ENCODE peak calls at places on chromosomes 2 and 18, in four cellular contexts. K is right atrium auricular region, O is bronchial epithelial cell, S is right lobe of liver. F is an unnamed sample.

GRCh38 chr2:23412556-23413155 is 27.7 kb downstream of the KLHL29 start:
- DNase-seq in O (peak; percentile 64), S (peak; percentile 23), K (no peak), F (peak; percentile 79)

GRCh38 chr2:43766006-43766405 is 7.8 kb upstream of the DYNC2LI1 start:
- DNase-seq in O (peak; percentile 72), S (no peak), K (no peak), F (no peak)

GRCh38 chr2:151049746-151050145 is 211.9 kb downstream of the RBM43 start:
- DNase-seq in S (peak; percentile 58), O (peak; percentile 96), K (no peak), F (peak; percentile 75)

GRCh38 chr2:161166538-161167409 is 6.5 kb downstream of the TANK start:
- DNase-seq in S (no peak), O (peak; percentile 51), K (no peak), F (no peak)

GRCh38 chr2:213229814-213230213 is 54.5 kb upstream of the SPAG16 start:
- DNase-seq in S (no peak), O (no peak), K (no peak), F (peak; percentile 35)

GRCh38 chr2:239002960-239003932 is 155.4 kb downstream of the TWIST2 start:
- DNase-seq in O (peak; percentile 10), K (no peak), S (no peak), F (peak; percentile 89)

GRCh38 chr18:51621103-51621969 is 423.9 kb upstream of the MEX3C start:
- DNase-seq in K (no peak), S (no peak), O (peak; percentile 61), F (peak; percentile 63)

GRCh38 chr2:120763516-120763915 is 27.8 kb downstream of the GLI2 start:
- DNase-seq in S (peak; percentile 32), K (no peak), O (no peak), F (no peak)

GRCh38 chr18:24227976-24228660 is 89.3 kb downstream of the CABYR start:
- DNase-seq in S (no peak), K (no peak), O (no peak), F (no peak)

GRCh38 chr2:51534176-51534575 is 502.2 kb upstream of the NRXN1 start:
- DNase-seq in O (no peak), S (no peak), K (no peak), F (no peak)

GRCh38 chr2:171482308-171482707 is 40.0 kb upstream of the CYBRD1 start:
- DNase-seq in K (no peak), S (no peak), O (no peak), F (peak; percentile 16)

GRCh38 chr2:14752294-14752693 is 119.8 kb downstream of the LRATD1 start:
- DNase-seq in K (no peak), O (no peak), S (no peak), F (no peak)

DNA sequence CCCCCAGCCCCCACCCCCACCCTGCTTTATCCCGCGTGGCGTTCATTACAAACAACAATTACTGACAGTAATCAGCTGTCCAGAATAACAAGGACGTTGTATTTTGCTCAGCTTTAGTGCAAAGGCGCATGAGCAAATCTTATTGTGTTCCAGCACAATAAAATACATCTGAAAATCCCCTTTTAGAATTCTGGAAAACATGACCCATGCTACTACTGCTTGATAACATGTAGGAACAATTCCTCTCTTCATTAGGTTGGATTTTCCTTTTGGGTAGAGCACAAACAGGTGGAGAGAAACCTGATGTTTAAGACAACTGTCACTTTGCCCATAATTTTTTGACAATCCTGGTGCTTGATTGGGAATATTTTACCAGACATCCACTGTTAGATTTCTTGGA is 102.4 kb downstream of the CPO start:
- DNase-seq in S (no peak), O (no peak), K (no peak), F (no peak)
- H3K4me3 ChIP-seq in S (no peak overlapping the region), O (no peak overlapping the region), K (no peak overlapping the region), F (no peak overlapping the region)

GRCh38 chr2:141791521-141791920 is 339.3 kb downstream of the LRP1B start:
- DNase-seq in K (no peak), O (no peak), S (no peak), F (no peak)
- TF ChIP-seq CTCF in K (no peak), O (no peak), S (no peak), F (no peak)

DNA sequence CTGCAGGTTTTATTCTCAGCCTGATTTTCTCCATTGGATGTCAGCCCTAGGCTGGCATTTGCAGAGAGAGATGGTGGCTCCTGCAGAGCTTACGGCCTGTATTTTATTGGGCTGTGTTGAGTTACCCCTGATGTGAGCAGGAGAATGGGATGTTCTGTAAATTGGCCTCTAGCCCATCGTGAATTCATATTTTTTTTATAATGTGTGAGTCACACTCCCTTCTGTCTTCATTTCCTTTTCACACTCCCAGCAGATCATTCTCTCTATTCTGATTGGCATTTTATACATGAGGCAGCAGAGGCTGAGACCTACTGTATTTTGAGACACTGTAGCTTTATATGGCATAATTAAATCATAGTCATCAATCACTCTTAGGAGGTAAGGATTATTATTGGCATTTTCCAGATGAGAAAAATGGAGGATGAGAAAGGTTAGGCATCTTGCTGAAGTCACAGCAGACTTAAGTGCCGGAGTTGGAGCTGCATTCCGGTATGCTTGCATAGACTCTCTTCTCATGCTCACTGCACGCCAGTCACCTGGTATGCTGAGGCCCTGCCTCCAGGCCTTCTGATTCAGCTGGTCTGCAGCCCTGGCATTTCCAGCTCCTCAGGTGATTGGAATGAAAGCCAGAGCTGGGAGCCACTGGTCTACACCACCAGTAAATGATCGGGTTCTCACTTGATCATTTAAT is 142.4 kb downstream of the NEDD4L start:
- DNase-seq in S (no peak), K (no peak), O (peak; percentile 95), F (no peak)
- H3K4me3 ChIP-seq in S (no peak overlapping the region), K (no peak overlapping the region), O (no peak overlapping the region), F (no peak overlapping the region)

GRCh38 chr2:216066255-216066654 is 15.4 kb downstream of the PECR start:
- DNase-seq in K (no peak), S (no peak), O (peak; percentile 19), F (peak; percentile 68)

GRCh38 chr2:216064684-216065083 is 16.9 kb downstream of the PECR start:
- DNase-seq in O (no peak), S (no peak), K (no peak), F (no peak)

GRCh38 chr2:216069028-216069427 is 12.6 kb downstream of the PECR start:
- DNase-seq in S (no peak), K (no peak), O (no peak), F (no peak)

GRCh38 chr2:216059233-216059834 is 22.3 kb downstream of the PECR start:
- DNase-seq in O (peak; percentile 15), S (no peak), K (no peak), F (no peak)

DNA sequence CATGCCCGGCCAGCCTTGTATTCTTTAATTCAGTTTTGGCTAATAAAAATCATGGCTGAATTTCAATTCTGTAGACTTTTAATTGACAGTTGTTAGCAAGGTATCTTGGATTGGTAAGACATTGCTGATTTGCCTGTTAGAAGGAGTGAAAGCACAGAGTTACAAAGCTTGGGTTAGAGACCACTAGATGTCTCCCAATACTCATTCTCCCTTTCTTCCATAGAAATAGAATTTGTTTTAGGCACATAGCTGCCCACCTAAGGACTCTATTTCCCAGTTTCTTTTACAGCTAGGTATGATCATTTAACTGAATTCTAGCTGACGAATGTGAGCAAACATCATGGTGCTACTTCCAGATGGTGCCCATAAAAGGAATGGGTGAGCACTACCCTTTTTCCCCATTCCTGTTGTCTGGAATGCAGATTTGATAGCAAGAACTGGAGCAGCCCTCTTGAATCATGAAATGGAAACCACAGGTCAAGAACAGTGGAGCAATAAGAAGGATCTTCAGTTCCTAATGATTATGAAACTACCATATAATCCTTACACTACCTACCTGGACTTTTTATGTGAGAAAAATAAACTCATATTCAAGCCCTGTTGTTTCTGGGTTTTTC is 17.5 kb downstream of the PECR start:
- DNase-seq in O (no peak), K (no peak), S (no peak), F (peak; percentile 33)
- TF ChIP-seq CTCF in O (no peak), K (no peak), S (no peak), F (no peak)

DNA sequence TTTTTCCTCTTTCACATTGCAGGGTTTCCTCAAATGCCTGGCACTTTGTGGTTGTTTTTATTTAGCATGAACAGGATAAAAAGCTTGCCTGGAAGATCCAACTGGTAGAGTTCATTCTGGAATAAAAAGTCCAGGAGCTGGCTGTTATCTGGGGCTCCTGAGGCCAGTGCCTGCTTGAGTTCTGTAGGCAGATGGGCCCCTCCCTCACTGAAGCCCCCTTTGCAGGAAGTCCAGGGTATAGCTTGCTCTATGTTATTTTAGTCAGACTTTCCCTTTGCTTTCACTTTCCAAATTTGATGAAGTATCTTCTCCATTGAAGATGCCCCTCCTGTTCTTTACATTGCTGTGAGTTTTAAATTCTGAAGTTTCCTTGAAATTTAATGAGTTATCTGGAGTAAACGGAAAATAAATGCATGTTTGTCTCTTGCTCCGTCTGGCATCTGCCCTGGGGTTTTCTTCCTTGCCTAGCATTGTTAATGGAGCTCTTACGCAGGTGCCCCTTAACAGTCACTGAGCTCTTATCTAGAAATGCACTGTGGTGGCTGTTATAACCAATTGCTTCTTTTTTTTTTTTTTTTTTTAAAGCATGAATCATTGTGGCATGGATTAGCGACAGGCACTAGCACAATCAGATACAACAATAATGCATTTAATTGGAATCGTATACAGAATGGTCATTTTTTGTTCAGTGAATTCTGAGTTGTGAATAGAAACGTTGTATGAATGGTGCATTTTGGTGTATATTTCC is 27.0 kb upstream of the LPIN1 start:
- DNase-seq in O (no peak), K (no peak), S (no peak), F (no peak)
- H3K4me3 ChIP-seq in O (no peak overlapping the region), K (no peak overlapping the region), S (no peak overlapping the region), F (no peak overlapping the region)

DNA sequence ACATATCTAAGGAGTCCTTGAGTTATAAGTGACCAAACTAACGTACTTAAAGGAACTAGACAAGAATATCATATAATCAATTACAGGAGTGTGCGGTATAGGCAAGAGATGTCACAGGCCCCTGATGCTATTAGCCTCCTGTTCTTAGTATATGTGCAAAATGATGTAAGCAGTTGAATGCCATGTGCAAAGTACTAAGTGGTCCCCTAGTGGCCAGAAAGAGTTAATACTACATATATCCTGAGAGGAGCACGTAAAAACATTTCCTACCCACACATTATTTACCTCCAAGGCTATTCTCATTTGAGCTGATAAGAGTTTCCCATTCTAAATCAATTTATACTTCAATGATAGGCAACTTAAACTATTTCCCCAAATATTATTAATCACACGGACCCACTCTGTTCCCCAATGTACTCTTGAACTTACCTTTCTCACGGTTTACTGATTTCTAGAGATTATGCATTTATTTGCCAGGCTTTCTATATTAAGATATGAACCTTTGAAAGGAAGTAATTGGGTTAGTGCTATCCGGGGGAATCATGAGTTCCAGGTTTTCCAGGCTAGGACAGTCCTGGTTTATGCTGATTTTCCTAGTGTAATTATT is 158.0 kb upstream of the KLHL14 start:
- DNase-seq in S (no peak), O (peak; percentile 59), K (no peak), F (peak; percentile 68)
- TF ChIP-seq CTCF in S (peak; percentile 23), O (peak; percentile 67), K (no peak), F (peak; percentile 75)

GRCh38 chr2:152395132-152396024 is 60.4 kb downstream of the FMNL2 start:
- DNase-seq in S (no peak), O (peak; percentile 57), K (no peak), F (peak; percentile 46)
- H3K4me3 ChIP-seq in S (no peak overlapping the region), O (no peak overlapping the region), K (no peak overlapping the region), F (peak overlapping the region; percentile 52)

GRCh38 chr2:45345331-45346305 is 265.4 kb downstream of the SRBD1 start:
- DNase-seq in K (no peak), O (no peak), S (no peak), F (no peak)
- TF ChIP-seq CTCF in K (no peak), O (no peak), S (no peak), F (no peak)

GRCh38 chr2:75561566-75562512 is 1.1 kb upstream of the EVA1A start:
- DNase-seq in S (no peak), K (no peak), O (peak; percentile 62), F (no peak)
- H3K4me3 ChIP-seq in S (no peak overlapping the region), K (no peak overlapping the region), O (no peak overlapping the region), F (peak overlapping the region; percentile 80)

GRCh38 chr2:146004470-146004869 is 1484.6 kb upstream of the ZEB2 start:
- DNase-seq in O (peak; percentile 86), K (no peak), S (no peak), F (peak; percentile 36)
- TF ChIP-seq CTCF in O (no peak), K (no peak), S (no peak), F (no peak)